ENCODE peak calls at places on chromosomes 1 and 21, in ten cellular contexts. W is fibroblast of pulmonary artery, E is Peyer's patch, M is OCI-LY7, U is GM23248, O is NT2/D1, K is pancreas, G is GM06990, Q is skeletal muscle cell, H is A549. D is an unnamed sample.

GRCh38 chr21:37566790-37567725 is 200.5 kb downstream of the DYRK1A start:
- DNase-seq in G (no peak), M (no peak), O (no peak), K (no peak), H (no peak), U (no peak), E (no peak), W (peak), Q (no peak), D (no peak)

GRCh38 chr1:207218512-207219352 is 102.7 kb upstream of the CD55 start:
- DNase-seq in H (no peak), M (no peak), G (no peak), K (peak), E (no peak), U (no peak), O (no peak), W (no peak), Q (no peak), D (no peak)

GRCh38 chr21:42202321-42202720 is 16.6 kb upstream of the ABCG1 start:
- DNase-seq in O (no peak), G (no peak), E (no peak), W (peak), M (no peak), K (no peak), U (no peak), Q (no peak), H (no peak), D (no peak)

GRCh38 chr1:45767035-45767434 is 16.6 kb upstream of the IPP start:
- DNase-seq in U (peak), H (no peak), K (no peak), O (no peak), E (no peak), M (no peak), W (peak), G (no peak), Q (peak), D (peak)

GRCh38 chr1:223020770-223021169 is 122.3 kb downstream of the TLR5 start:
- DNase-seq in H (no peak), K (no peak), E (no peak), G (no peak), O (no peak), Q (no peak), U (no peak), W (no peak), M (no peak), D (no peak)

GRCh38 chr1:196680107-196680506 is 28.3 kb downstream of the CFH start:
- DNase-seq in M (no peak), O (no peak), G (no peak), Q (no peak), K (no peak), W (peak), U (peak), E (no peak), H (no peak), D (no peak)

GRCh38 chr1:207427832-207428231 is 26.3 kb upstream of the CR2 start:
- DNase-seq in W (no peak), M (no peak), Q (no peak), O (no peak), H (no peak), E (no peak), G (no peak), U (no peak), K (no peak), D (no peak)

GRCh38 chr1:22607154-22607553 is 29.3 kb upstream of the C1QA start:
- DNase-seq in W (no peak), E (no peak), K (no peak), Q (no peak), M (no peak), G (no peak), O (no peak), H (no peak), U (no peak), D (no peak)

GRCh38 chr21:45837936-45838335 is 143.6 kb upstream of the COL6A1 start:
- DNase-seq in E (no peak), O (no peak), W (no peak), Q (no peak), K (no peak), M (no peak), H (no peak), G (no peak), U (no peak), D (no peak)

GRCh38 chr1:35298464-35298863 is 30.0 kb downstream of the ZMYM4 start:
- DNase-seq in O (no peak), E (no peak), Q (no peak), G (peak), K (no peak), U (peak), M (peak), H (peak), W (peak), D (peak)
- H3K4me3 ChIP-seq in O (no peak), E (no peak), Q (no peak), G (no peak), K (no peak), U (no peak), M (no peak), H (no peak), W (no peak), D (no peak)

DNA sequence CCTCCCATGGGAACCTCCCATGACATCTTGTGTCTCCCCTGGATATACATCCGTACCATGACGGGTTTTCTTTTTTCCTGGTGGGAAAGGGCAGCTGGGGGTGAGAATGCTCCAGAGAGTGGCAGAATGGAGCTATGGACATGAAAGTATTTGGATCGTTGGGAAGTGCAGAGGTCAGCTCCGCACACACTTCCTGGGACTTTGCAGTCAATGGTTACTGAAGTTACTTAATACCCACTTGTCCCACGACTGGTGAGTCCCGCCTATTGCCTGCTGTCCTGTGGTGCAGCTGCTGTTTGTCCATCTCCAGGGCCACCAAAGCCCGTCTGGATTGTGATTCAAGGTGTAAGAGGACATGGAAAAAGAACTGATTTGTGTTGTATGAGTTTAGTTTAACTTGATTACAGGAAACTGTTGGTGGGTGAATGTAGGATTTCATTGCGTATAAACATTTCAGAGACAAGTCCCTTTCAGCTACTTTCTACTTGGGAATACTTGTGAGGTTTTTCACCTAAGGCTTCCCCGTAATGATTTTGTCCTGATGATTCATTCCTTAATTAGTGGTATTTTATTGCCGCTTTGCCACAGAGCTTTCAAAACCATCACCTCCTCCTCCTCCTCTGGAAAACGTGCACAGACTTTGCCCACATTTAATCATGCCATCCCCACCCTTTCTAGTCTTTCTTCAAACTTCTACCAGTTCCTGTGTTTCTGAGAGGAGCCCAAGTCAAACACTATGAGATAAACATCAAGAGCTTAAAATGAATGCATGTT is 308.8 kb downstream of the KIF26B start:
- DNase-seq in Q (no peak), E (no peak), U (no peak), O (no peak), G (no peak), H (no peak), W (no peak), K (no peak), M (no peak), D (no peak)
- H3K4me3 ChIP-seq in Q (no peak), E (no peak), U (no peak), O (no peak), G (no peak), H (no peak), W (no peak), K (no peak), M (no peak), D (no peak)

GRCh38 chr21:38807481-38807880 is 1.8 kb downstream of the ETS2 start:
- DNase-seq in O (no peak), U (peak), E (no peak), G (no peak), H (no peak), M (no peak), Q (no peak), K (no peak), W (no peak), D (no peak)
- H3K4me3 ChIP-seq in O (no peak), U (peak), E (peak), G (no peak), H (peak), M (peak), Q (peak), K (peak), W (peak), D (peak)

DNA sequence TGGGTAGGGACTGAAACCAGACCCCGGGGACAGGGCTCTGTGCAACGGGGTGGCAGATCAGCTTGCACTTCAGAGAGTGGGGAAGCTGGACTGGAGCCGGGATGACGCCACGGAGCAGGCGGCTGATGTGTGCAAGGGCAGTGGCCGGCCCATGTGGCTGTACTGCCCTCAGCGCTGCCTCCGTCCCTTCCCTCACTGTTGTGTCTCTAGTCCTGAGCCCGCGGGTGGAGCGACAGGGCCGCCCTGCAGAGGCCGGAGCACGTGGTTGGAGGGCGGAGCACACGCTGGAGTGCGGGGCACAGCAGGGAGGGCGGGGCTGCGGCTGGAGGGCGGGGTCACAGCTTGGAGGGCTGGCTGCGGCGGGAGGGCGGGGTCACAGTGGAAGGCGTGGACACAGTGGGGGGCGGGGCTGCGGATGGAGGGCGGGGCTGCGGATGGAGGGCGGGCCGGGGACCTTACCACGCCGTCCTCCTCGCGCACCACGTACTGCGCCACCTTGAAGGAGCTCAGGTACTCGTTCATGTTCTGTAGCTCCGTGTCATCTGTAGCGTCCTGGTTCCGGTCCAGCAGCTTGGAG is 52.4 kb downstream of the CHD5 start:
- DNase-seq in U (peak), M (peak), E (peak), G (peak), O (peak), Q (no peak), K (peak), W (peak), H (peak), D (no peak)
- H3K4me3 ChIP-seq in U (no peak), M (no peak), E (no peak), G (no peak), O (no peak), Q (peak), K (no peak), W (no peak), H (no peak), D (no peak)

GRCh38 chr1:155093938-155094621 is 15.4 kb downstream of the EFNA3 start:
- DNase-seq in E (peak), U (peak), K (peak), O (no peak), H (no peak), W (peak), G (no peak), M (peak), Q (no peak), D (peak)
- H3K4me3 ChIP-seq in E (no peak), U (no peak), K (no peak), O (no peak), H (no peak), W (no peak), G (no peak), M (no peak), Q (no peak), D (no peak)

GRCh38 chr21:26070822-26071425 is 99.6 kb downstream of the APP start:
- DNase-seq in H (no peak), W (peak), E (no peak), U (peak), G (peak), Q (no peak), K (no peak), O (no peak), M (peak), D (peak)
- H3K4me3 ChIP-seq in H (no peak), W (no peak), E (no peak), U (peak), G (no peak), Q (peak), K (no peak), O (no peak), M (peak), D (peak)

GRCh38 chr1:50416150-50416527 is 7.1 kb downstream of the DMRTA2 start:
- DNase-seq in M (no peak), O (no peak), U (no peak), E (no peak), H (no peak), W (no peak), Q (no peak), G (no peak), K (no peak), D (no peak)
- H3K4me3 ChIP-seq in M (no peak), O (peak), U (no peak), E (no peak), H (peak), W (no peak), Q (no peak), G (no peak), K (no peak), D (no peak)

GRCh38 chr1:85296980-85297379 is 20.5 kb upstream of the BCL10 start:
- DNase-seq in W (no peak), M (no peak), Q (no peak), E (no peak), H (no peak), G (no peak), O (no peak), K (no peak), U (peak), D (no peak)

GRCh38 chr1:85300140-85300539 is 23.7 kb upstream of the BCL10 start:
- DNase-seq in M (no peak), K (no peak), E (no peak), W (no peak), H (no peak), G (no peak), O (no peak), Q (no peak), U (no peak), D (no peak)

GRCh38 chr1:85297538-85297854 is 21.1 kb upstream of the BCL10 start:
- DNase-seq in G (no peak), O (no peak), M (no peak), H (no peak), K (no peak), E (no peak), W (no peak), U (no peak), Q (no peak), D (no peak)

GRCh38 chr1:85295654-85296053 is 19.2 kb upstream of the BCL10 start:
- DNase-seq in G (no peak), K (no peak), U (no peak), W (no peak), E (no peak), O (no peak), Q (no peak), M (no peak), H (no peak), D (no peak)

DNA sequence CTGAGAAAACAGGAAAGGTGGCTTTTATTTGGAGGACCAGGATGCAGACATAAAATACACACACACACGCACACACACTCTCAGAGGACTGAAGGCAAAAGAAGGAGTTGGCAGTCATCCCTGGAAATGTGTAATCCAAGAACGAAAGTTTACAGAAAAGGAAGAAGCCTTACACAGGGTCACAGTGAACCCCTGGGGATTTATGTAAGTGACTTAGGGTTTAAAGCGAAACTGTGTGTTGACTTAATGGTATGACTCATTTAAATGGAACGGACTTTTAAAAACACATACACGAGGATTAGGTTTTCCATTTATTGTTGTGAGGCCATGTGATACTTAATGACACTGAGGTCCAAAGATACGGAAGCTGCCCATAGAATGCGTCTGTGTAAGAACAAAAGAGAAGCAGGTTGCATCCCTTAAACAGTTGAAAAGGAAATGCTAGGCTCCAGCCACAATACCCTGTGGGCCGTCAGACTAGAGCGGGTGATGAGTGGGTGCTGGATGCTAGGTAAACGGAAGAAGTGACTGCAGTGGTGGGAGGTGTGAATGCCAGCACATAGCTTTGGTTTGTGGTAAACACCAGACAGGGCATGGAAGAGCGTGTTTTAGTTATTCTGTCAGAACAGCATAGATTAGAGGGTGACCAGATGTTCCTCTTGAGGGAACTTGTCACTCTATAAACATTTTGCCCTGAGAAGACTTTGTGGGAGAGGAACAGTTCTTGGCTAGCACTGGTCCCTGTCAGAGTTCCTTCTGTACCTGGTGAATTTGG is 21.6 kb upstream of the BCL10 start:
- DNase-seq in E (no peak), H (peak), M (no peak), K (no peak), G (peak), Q (peak), U (peak), W (peak), O (no peak), D (peak)
- H3K4me3 ChIP-seq in E (no peak), H (no peak), M (no peak), K (peak), G (no peak), Q (no peak), U (peak), W (peak), O (no peak), D (no peak)

GRCh38 chr1:115330480-115331013 is 7.5 kb downstream of the NGF start:
- DNase-seq in Q (no peak), E (no peak), W (peak), G (no peak), M (no peak), H (no peak), U (peak), O (no peak), K (no peak), D (peak)

GRCh38 chr1:115329965-115330364 is 8.1 kb downstream of the NGF start:
- DNase-seq in G (no peak), W (no peak), E (no peak), Q (no peak), O (no peak), M (no peak), K (no peak), H (no peak), U (peak), D (no peak)

GRCh38 chr1:115332813-115333608 is 5.0 kb downstream of the NGF start:
- DNase-seq in M (no peak), K (no peak), E (no peak), G (no peak), H (no peak), Q (peak), U (peak), W (peak), O (no peak), D (peak)

GRCh38 chr1:115327270-115327669 is 10.8 kb downstream of the NGF start:
- DNase-seq in E (no peak), W (no peak), H (no peak), Q (no peak), O (no peak), U (peak), G (no peak), M (no peak), K (no peak), D (no peak)

GRCh38 chr1:115331531-115332331 is 6.3 kb downstream of the NGF start:
- DNase-seq in G (no peak), E (no peak), K (no peak), Q (no peak), W (peak), O (no peak), M (no peak), H (no peak), U (peak), D (no peak)
- H3K4me3 ChIP-seq in G (no peak), E (no peak), K (no peak), Q (no peak), W (no peak), O (no peak), M (no peak), H (no peak), U (peak), D (no peak)

GRCh38 chr1:9716404-9717192 is 65.1 kb downstream of the PIK3CD start:
- DNase-seq in H (no peak), Q (no peak), K (no peak), W (no peak), G (no peak), O (no peak), U (no peak), M (no peak), E (no peak), D (no peak)
- H3K4me3 ChIP-seq in H (no peak), Q (no peak), K (no peak), W (no peak), G (peak), O (no peak), U (no peak), M (peak), E (peak), D (no peak)

D was measured in astrocyte of the cerebellum.